ENCODE peak calls at places on chromosomes 4 and X, in eight cellular contexts. H is body of pancreas, I is WERI-Rb-1, T is AG10803, O is iris pigment epithelial cell, Z is AG08396, K is small intestine, S is heart left ventricle. B is an unnamed sample.

GRCh38 chrX:44898411-44899221 is 25.6 kb downstream of the KDM6A start:
- DNase-seq in O (peak), T (no peak), S (no peak), H (no peak), Z (no peak), I (peak), K (no peak), B (no peak)

GRCh38 chr4:101020956-101021355 is 326.4 kb downstream of the PPP3CA start:
- DNase-seq in I (no peak), H (no peak), K (peak), O (peak), T (peak), Z (no peak), S (no peak), B (no peak)

GRCh38 chrX:135740683-135741149 is 27.3 kb downstream of the CT45A3 start:
- DNase-seq in S (no peak), T (no peak), K (peak), H (peak), Z (no peak), I (peak), O (no peak), B (peak)

GRCh38 chr4:162523171-162523570 is 359.4 kb upstream of the FSTL5 start:
- DNase-seq in I (no peak), K (no peak), S (no peak), Z (no peak), O (peak), T (no peak), H (no peak), B (no peak)

GRCh38 chr4:88018471-88018870 is 11.0 kb downstream of the PKD2 start:
- DNase-seq in O (peak), S (peak), T (peak), H (no peak), I (no peak), Z (peak), K (no peak), B (no peak)

GRCh38 chrX:143873343-143873742 is 10.5 kb upstream of the UBE2NL start:
- DNase-seq in K (no peak), S (no peak), T (peak), H (no peak), O (peak), Z (peak), I (no peak), B (no peak)

GRCh38 chr4:76718806-76719205 is 179.1 kb downstream of the SOWAHB start:
- DNase-seq in O (no peak), T (no peak), I (peak), Z (no peak), H (no peak), K (no peak), S (no peak), B (no peak)

GRCh38 chr4:182492456-182492855 is 249.3 kb downstream of the TENM3 start:
- DNase-seq in S (no peak), K (no peak), O (peak), T (peak), Z (no peak), I (no peak), H (no peak), B (peak)

GRCh38 chr4:87224036-87224923 is 3.9 kb upstream of the KLHL8 start:
- DNase-seq in K (no peak), S (no peak), O (no peak), Z (no peak), H (no peak), I (peak), T (no peak), B (no peak)

GRCh38 chr4:88211473-88212252 is 53.2 kb upstream of the ABCG2 start:
- DNase-seq in O (peak), T (peak), Z (peak), I (peak), S (no peak), K (peak), H (peak), B (peak)

GRCh38 chr4:5708171-5708828 is at the start of gene EVC2:
- DNase-seq in O (peak), K (no peak), T (peak), Z (peak), S (peak), H (peak), I (no peak), B (peak)

GRCh38 chrX:110391086-110391485 is 32.4 kb downstream of the RTL9 start:
- DNase-seq in Z (no peak), I (no peak), T (no peak), O (no peak), S (no peak), H (no peak), K (no peak), B (no peak)

GRCh38 chr4:109803924-109804571 is 2.2 kb upstream of the CFI start:
- DNase-seq in K (peak), Z (peak), H (peak), I (peak), T (peak), O (peak), S (no peak), B (peak)

GRCh38 chr4:160038560-160038959 is 935.7 kb downstream of the RAPGEF2 start:
- DNase-seq in T (no peak), O (no peak), S (no peak), K (no peak), I (no peak), Z (no peak), H (no peak), B (no peak)

GRCh38 chrX:7244400-7244799 is 96.4 kb upstream of the PUDP start:
- DNase-seq in S (no peak), K (no peak), O (no peak), H (no peak), Z (no peak), T (no peak), I (no peak), B (no peak)

GRCh38 chr4:174523003-174523693 is 860 bp upstream of the HPGD start:
- DNase-seq in T (peak), H (no peak), K (peak), I (no peak), O (no peak), S (no peak), Z (peak), B (no peak)

GRCh38 chr4:1463088-1463926 is 57.1 kb upstream of the NKX1-1 start:
- DNase-seq in T (peak), K (no peak), O (peak), Z (peak), I (peak), H (no peak), S (no peak), B (peak)

GRCh38 chrX:131845201-131845600 is 177.9 kb upstream of the STK26 start:
- DNase-seq in O (no peak), H (no peak), I (no peak), S (no peak), Z (no peak), K (no peak), T (no peak), B (no peak)

GRCh38 chr4:155780773-155781172 is 22.0 kb downstream of the GUCY1B1 start:
- DNase-seq in K (no peak), S (no peak), H (no peak), Z (no peak), I (no peak), O (peak), T (no peak), B (peak)

GRCh38 chrX:87727615-87728014 is 210.0 kb downstream of the KLHL4 start:
- DNase-seq in T (no peak), I (no peak), O (no peak), Z (no peak), K (no peak), H (no peak), S (no peak), B (no peak)

GRCh38 chr4:37802068-37802666 is 24.3 kb upstream of the PGM2 start:
- DNase-seq in Z (peak), O (no peak), H (peak), I (peak), T (peak), K (peak), S (peak), B (peak)

GRCh38 chr4:42781325-42781724 is 111.2 kb upstream of the GRXCR1 start:
- DNase-seq in K (no peak), Z (no peak), T (no peak), H (no peak), I (no peak), S (no peak), O (no peak), B (no peak)

GRCh38 chr4:150647008-150647407 is 65.1 kb downstream of the MAB21L2 start:
- DNase-seq in O (peak), H (no peak), Z (peak), T (peak), I (no peak), S (no peak), K (no peak), B (peak)

GRCh38 chr4:2340272-2341061 is 78.0 kb downstream of the ZFYVE28 start:
- DNase-seq in I (no peak), S (peak), Z (no peak), K (no peak), O (no peak), T (no peak), H (no peak), B (no peak)

GRCh38 chr4:146051724-146052396 is 113.2 kb upstream of the ZNF827 start:
- DNase-seq in I (no peak), H (no peak), K (no peak), T (peak), O (peak), Z (peak), S (no peak), B (peak)

GRCh38 chr4:13088726-13089658 is 395.1 kb downstream of the RAB28 start:
- DNase-seq in S (no peak), I (no peak), T (peak), Z (no peak), H (no peak), K (no peak), O (peak), B (no peak)

GRCh38 chr4:31349907-31350306 is 629.7 kb downstream of the PCDH7 start:
- DNase-seq in Z (no peak), H (no peak), T (no peak), S (no peak), K (peak), O (no peak), I (no peak), B (no peak)

GRCh38 chrX:23789386-23790146 is 6.6 kb downstream of the SAT1 start:
- DNase-seq in H (peak), T (no peak), I (no peak), K (no peak), Z (no peak), O (no peak), S (no peak), B (no peak)

B was measured in hepatic stellate cell.